ENCODE peak calls at places on chromosomes 7 and 10, in five cellular contexts. M, C, Y, I and T are unnamed samples.

GRCh38 chr7:78151229-78151628 is 352.7 kb downstream of the PHTF2 start:
- DNase-seq in C (peak; percentile 98), I (no peak), M (no peak), Y (no peak), T (peak; percentile 7)

GRCh38 chr10:79399242-79399831 is 46.1 kb downstream of the ZCCHC24 start:
- DNase-seq in C (no peak), M (no peak), Y (no peak), I (no peak), T (no peak)

GRCh38 chr10:31064334-31064733 is 32.7 kb upstream of the ZNF438 start:
- DNase-seq in Y (no peak), M (no peak), C (no peak), I (no peak), T (no peak)

GRCh38 chr10:127417031-127417430 is 132.1 kb upstream of the NPS start:
- DNase-seq in I (no peak), Y (no peak), C (no peak), M (no peak), T (no peak)

GRCh38 chr7:91230100-91230499 is 34.1 kb upstream of the FZD1 start:
- DNase-seq in Y (no peak), C (no peak), I (no peak), M (no peak), T (no peak)

GRCh38 chr10:12708921-12709320 is 292.6 kb downstream of the CCDC3 start:
- DNase-seq in I (peak; percentile 51), C (no peak), Y (no peak), M (no peak), T (no peak)

GRCh38 chr7:70726951-70727378 is 405.0 kb upstream of the GALNT17 start:
- DNase-seq in I (no peak), M (no peak), Y (no peak), C (no peak), T (no peak)

GRCh38 chr7:37901890-37902524 is 14.6 kb downstream of the SFRP4 start:
- DNase-seq in Y (no peak), M (no peak), I (no peak), C (no peak), T (no peak)

GRCh38 chr10:104315486-104315921 is 22.8 kb downstream of the ITPRIP start:
- DNase-seq in C (no peak), M (no peak), Y (no peak), I (no peak), T (no peak)